ENCODE peak calls at places on chromosomes 16 and 17, in nine cellular contexts. X, Y, C, H, Q, B, S, E and P are unnamed samples.

GRCh38 chr16:17887963-17888362 is 417.2 kb upstream of the XYLT1 start:
- DNase-seq in X (no peak), Y (no peak), C (no peak), H (no peak), Q (no peak), B (no peak), S (no peak), E (no peak), P (no peak)

GRCh38 chr17:20095366-20096080 is 86.4 kb downstream of the SPECC1 start:
- DNase-seq in X (no peak), Y (peak), C (peak), H (peak), Q (no peak), B (no peak), S (peak), E (peak), P (no peak)

GRCh38 chr17:76277300-76278267 is 12.4 kb downstream of the UBALD2 start:
- DNase-seq in X (no peak), Y (no peak), C (no peak), H (no peak), Q (no peak), B (no peak), S (no peak), E (no peak), P (no peak)

GRCh38 chr17:33497623-33498022 is 204.5 kb upstream of the ASIC2 start:
- DNase-seq in X (no peak), Y (no peak), C (no peak), H (no peak), Q (no peak), B (no peak), S (no peak), E (no peak), P (no peak)

GRCh38 chr16:35173295-35173694 is 1713.9 kb downstream of the TP53TG3F start:
- DNase-seq in X (no peak), Y (no peak), C (no peak), H (no peak), Q (no peak), B (no peak), S (no peak), E (no peak), P (no peak)

GRCh38 chr16:807345-808251 is 7.1 kb upstream of the GNG13 start:
- DNase-seq in X (peak), Y (peak), C (peak), H (peak), Q (peak), B (peak), S (peak), E (peak), P (peak)

GRCh38 chr16:87675111-87675510 is 72.8 kb downstream of the JPH3 start:
- DNase-seq in X (no peak), Y (no peak), C (no peak), H (no peak), Q (no peak), B (no peak), S (no peak), E (no peak), P (no peak)

GRCh38 chr16:81885976-81886586 is 107.0 kb downstream of the PLCG2 start:
- DNase-seq in X (no peak), Y (peak), C (peak), H (peak), Q (no peak), B (no peak), S (peak), E (peak), P (no peak)

GRCh38 chr17:33509331-33509730 is 216.2 kb upstream of the ASIC2 start:
- DNase-seq in X (no peak), Y (no peak), C (no peak), H (no peak), Q (no peak), B (no peak), S (peak), E (no peak), P (no peak)

GRCh38 chr16:12801511-12802042 is 2.1 kb downstream of the CPPED1 start:
- DNase-seq in X (peak), Y (no peak), C (peak), H (no peak), Q (peak), B (no peak), S (peak), E (no peak), P (peak)

GRCh38 chr17:65942592-65942991 is 249.3 kb downstream of the CEP112 start:
- DNase-seq in X (no peak), Y (no peak), C (no peak), H (peak), Q (no peak), B (no peak), S (peak), E (no peak), P (no peak)

GRCh38 chr17:17605083-17605746 is 13.7 kb upstream of the PEMT start:
- DNase-seq in X (no peak), Y (no peak), C (peak), H (no peak), Q (no peak), B (no peak), S (no peak), E (no peak), P (no peak)

GRCh38 chr16:85142129-85142513 is 29.8 kb upstream of the CIBAR2 start:
- DNase-seq in X (no peak), Y (no peak), C (no peak), H (no peak), Q (no peak), B (no peak), S (no peak), E (no peak), P (no peak)

GRCh38 chr17:2405247-2405926 is 4.5 kb upstream of the MNT start:
- DNase-seq in X (no peak), Y (no peak), C (peak), H (peak), Q (peak), B (no peak), S (peak), E (no peak), P (no peak)

GRCh38 chr16:71399801-71400563 is 41.5 kb downstream of the CALB2 start:
- DNase-seq in X (no peak), Y (no peak), C (no peak), H (no peak), Q (no peak), B (no peak), S (no peak), E (no peak), P (no peak)

GRCh38 chr16:20937736-20938135 is 37.2 kb downstream of the LYRM1 start:
- DNase-seq in X (no peak), Y (no peak), C (no peak), H (no peak), Q (no peak), B (no peak), S (no peak), E (peak), P (no peak)

GRCh38 chr16:21088646-21089538 is 61.8 kb downstream of the DNAH3 start:
- DNase-seq in X (no peak), Y (no peak), C (peak), H (peak), Q (no peak), B (no peak), S (no peak), E (no peak), P (peak)

GRCh38 chr16:51180719-51181494 is 29.8 kb upstream of the SALL1 start:
- DNase-seq in X (no peak), Y (no peak), C (no peak), H (no peak), Q (no peak), B (no peak), S (no peak), E (no peak), P (no peak)

GRCh38 chr17:4950757-4951204 is at the start of gene ENO3:
- DNase-seq in X (no peak), Y (peak), C (no peak), H (no peak), Q (no peak), B (no peak), S (no peak), E (no peak), P (no peak)

GRCh38 chr17:79630821-79631639 is 20.2 kb upstream of the RBFOX3 start:
- DNase-seq in X (no peak), Y (no peak), C (no peak), H (no peak), Q (no peak), B (peak), S (no peak), E (no peak), P (no peak)

GRCh38 chr16:27235055-27235937 is 32.0 kb downstream of the KDM8 start:
- DNase-seq in X (peak), Y (peak), C (peak), H (peak), Q (peak), B (peak), S (peak), E (peak), P (no peak)

GRCh38 chr17:50909765-50910661 is 43.9 kb upstream of the TOB1 start:
- DNase-seq in X (no peak), Y (no peak), C (no peak), H (no peak), Q (no peak), B (peak), S (no peak), E (no peak), P (no peak)

GRCh38 chr16:397135-397661 is at the start of gene NME4:
- DNase-seq in X (no peak), Y (peak), C (no peak), H (no peak), Q (no peak), B (no peak), S (peak), E (peak), P (no peak)

GRCh38 chr17:49955157-49955556 is 13.8 kb upstream of the DLX4 start:
- DNase-seq in X (no peak), Y (no peak), C (no peak), H (peak), Q (no peak), B (no peak), S (no peak), E (no peak), P (no peak)

GRCh38 chr16:399278-400019 is 2.2 kb upstream of the DECR2 start:
- DNase-seq in X (no peak), Y (no peak), C (no peak), H (no peak), Q (no peak), B (no peak), S (no peak), E (no peak), P (no peak)

GRCh38 chr16:86942469-86943175 is 364.3 kb downstream of the FOXL1 start:
- DNase-seq in X (no peak), Y (no peak), C (peak), H (no peak), Q (no peak), B (no peak), S (peak), E (no peak), P (no peak)

GRCh38 chr16:3514621-3515020 is 13.8 kb downstream of the CLUAP1 start:
- DNase-seq in X (no peak), Y (no peak), C (peak), H (no peak), Q (no peak), B (no peak), S (peak), E (no peak), P (no peak)

GRCh38 chr17:38868095-38868967 is 1.5 kb upstream of the LASP1 start:
- DNase-seq in X (peak), Y (peak), C (peak), H (peak), Q (no peak), B (no peak), S (peak), E (peak), P (no peak)

GRCh38 chr17:55334285-55334684 is 69.5 kb downstream of the HLF start:
- DNase-seq in X (no peak), Y (no peak), C (peak), H (no peak), Q (no peak), B (no peak), S (peak), E (no peak), P (no peak)

GRCh38 chr16:9364721-9365693 is 273.6 kb downstream of the HAPSTR1 start:
- DNase-seq in X (peak), Y (no peak), C (peak), H (no peak), Q (no peak), B (no peak), S (no peak), E (peak), P (no peak)

GRCh38 chr17:731943-732787 is at the start of gene TLCD3A:
- DNase-seq in X (peak), Y (peak), C (peak), H (peak), Q (no peak), B (peak), S (peak), E (peak), P (no peak)

GRCh38 chr17:66190738-66191606 is 961 bp downstream of the CEP112 start:
- DNase-seq in X (no peak), Y (peak), C (peak), H (peak), Q (no peak), B (no peak), S (peak), E (no peak), P (no peak)

GRCh38 chr17:70862295-70862694 is 693.0 kb downstream of the KCNJ2 start:
- DNase-seq in X (no peak), Y (no peak), C (no peak), H (no peak), Q (no peak), B (no peak), S (no peak), E (no peak), P (no peak)

GRCh38 chr17:19703776-19704371 is 12.5 kb downstream of the SLC47A2 start:
- DNase-seq in X (no peak), Y (peak), C (no peak), H (no peak), Q (no peak), B (no peak), S (no peak), E (peak), P (no peak)

GRCh38 chr17:17235212-17236174 is 1.5 kb downstream of the FLCN start:
- DNase-seq in X (peak), Y (peak), C (peak), H (peak), Q (no peak), B (no peak), S (peak), E (no peak), P (peak)

GRCh38 chr16:57167951-57168350 is 17.9 kb downstream of the PSME3IP1 start:
- DNase-seq in X (no peak), Y (peak), C (peak), H (peak), Q (no peak), B (no peak), S (peak), E (peak), P (no peak)

GRCh38 chr16:49644143-49644460 is 211.8 kb downstream of the ZNF423 start:
- DNase-seq in X (no peak), Y (no peak), C (no peak), H (no peak), Q (no peak), B (no peak), S (peak), E (no peak), P (no peak)
- TF ChIP-seq CTCF in X (no peak), Y (peak), C (peak), H (no peak), Q (peak), B (no peak), S (peak), E (peak), P (no peak)

GRCh38 chr16:72786606-72787005 is 261.3 kb downstream of the ZFHX3 start:
- DNase-seq in X (no peak), Y (no peak), C (no peak), H (no peak), Q (no peak), B (no peak), S (no peak), E (no peak), P (no peak)

GRCh38 chr16:72787130-72787518 is 260.8 kb downstream of the ZFHX3 start:
- DNase-seq in X (no peak), Y (no peak), C (no peak), H (no peak), Q (no peak), B (no peak), S (no peak), E (no peak), P (no peak)

GRCh38 chr16:72788269-72788809 is 259.6 kb downstream of the ZFHX3 start:
- DNase-seq in X (no peak), Y (no peak), C (no peak), H (no peak), Q (no peak), B (no peak), S (no peak), E (no peak), P (no peak)

GRCh38 chr16:72789465-72789864 is 258.5 kb downstream of the ZFHX3 start:
- DNase-seq in X (no peak), Y (no peak), C (no peak), H (no peak), Q (no peak), B (no peak), S (no peak), E (no peak), P (no peak)

GRCh38 chr16:72787519-72788268 is 260.2 kb downstream of the ZFHX3 start:
- DNase-seq in X (peak), Y (peak), C (peak), H (peak), Q (peak), B (peak), S (peak), E (no peak), P (peak)
- TF ChIP-seq CTCF in X (no peak), Y (no peak), C (no peak), H (no peak), Q (no peak), B (no peak), S (no peak), E (no peak), P (no peak)

GRCh38 chr16:89491238-89491869 is 993 bp upstream of the ANKRD11 start:
- DNase-seq in X (no peak), Y (no peak), C (peak), H (no peak), Q (no peak), B (no peak), S (peak), E (peak), P (no peak)
- TF ChIP-seq CTCF in X (no peak), Y (peak), C (peak), H (no peak), Q (peak), B (peak), S (peak), E (peak), P (peak)

DNA sequence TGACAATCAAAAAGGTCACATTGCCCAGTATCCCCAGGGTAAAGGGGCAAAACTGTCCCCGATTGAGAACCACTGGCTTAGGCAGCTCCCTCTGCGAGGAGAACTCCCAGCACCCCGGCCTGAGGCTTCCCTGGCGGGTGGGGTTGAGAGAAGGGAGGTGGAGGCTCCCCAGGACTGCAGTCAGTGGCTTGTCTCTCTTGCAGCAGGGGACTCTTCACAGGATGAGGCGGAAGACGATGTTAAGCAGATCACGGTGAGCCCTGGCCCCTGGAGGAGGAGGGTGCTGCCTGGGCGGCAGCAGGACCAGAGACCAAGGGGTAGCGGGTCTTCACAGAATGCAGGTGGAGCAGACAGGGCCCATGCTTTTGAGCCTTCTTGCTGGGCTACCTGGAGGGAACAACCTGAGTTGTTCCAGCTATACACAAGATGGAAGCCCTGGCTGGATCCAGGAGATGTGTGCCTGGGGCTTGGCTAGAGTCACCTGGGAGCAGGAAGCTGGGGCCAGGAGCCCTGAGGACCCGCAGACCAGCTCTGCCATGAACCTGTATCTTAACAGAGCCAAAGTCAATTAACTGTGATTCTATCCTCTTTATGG is 16.8 kb downstream of the POLR3E start:
- DNase-seq in X (no peak), Y (no peak), C (no peak), H (no peak), Q (no peak), B (no peak), S (no peak), E (no peak), P (no peak)
- TF ChIP-seq CTCF in X (no peak), Y (no peak), C (no peak), H (no peak), Q (no peak), B (no peak), S (no peak), E (no peak), P (no peak)

DNA sequence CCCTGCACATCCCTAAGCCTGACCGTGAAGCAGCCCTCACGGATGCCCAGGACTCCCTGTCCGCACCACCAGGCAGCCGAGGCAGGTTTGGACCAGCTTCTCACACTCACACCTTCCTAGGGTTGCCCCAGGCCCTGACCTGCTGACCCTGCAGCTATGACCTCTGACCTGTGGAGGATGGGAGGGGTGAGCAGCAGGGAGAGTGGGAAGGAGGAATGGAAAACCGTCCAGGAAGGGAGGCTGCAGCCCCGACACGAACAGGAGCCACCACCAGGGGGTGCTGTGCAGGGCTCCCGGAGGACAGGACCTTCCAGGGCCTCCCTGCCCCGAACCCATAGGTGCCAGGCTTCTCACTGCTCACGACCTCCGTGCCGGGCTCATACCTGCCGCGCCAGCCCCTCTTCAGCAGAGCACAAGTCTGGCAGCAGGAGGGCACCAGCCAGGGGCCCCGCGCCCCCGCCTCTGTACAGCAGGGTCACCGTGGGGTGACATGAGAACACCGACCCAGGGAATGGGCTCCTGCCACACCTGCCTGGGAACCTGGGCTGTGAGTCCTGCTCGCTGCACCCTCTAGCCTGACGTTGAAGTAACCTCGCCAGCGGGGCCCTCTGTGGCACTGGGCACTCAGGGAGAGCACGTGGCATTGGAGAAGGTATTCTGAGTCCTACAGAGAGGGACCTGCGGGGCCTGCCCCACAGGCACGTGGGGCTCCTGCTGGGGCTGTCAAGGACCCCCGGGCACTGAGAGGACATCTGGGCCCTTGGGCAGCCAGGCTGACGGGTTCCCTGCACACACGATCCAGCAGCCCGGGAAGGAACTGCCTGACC is 37.6 kb downstream of the CTU2 start:
- DNase-seq in X (peak), Y (peak), C (peak), H (peak), Q (no peak), B (peak), S (peak), E (peak), P (no peak)
- TF ChIP-seq CTCF in X (peak), Y (peak), C (peak), H (peak), Q (peak), B (peak), S (peak), E (peak), P (peak)